ENCODE peak calls at places on chromosomes 6 and 20, in nine cellular contexts. H, D, B, A, E, K, Q, L and G are unnamed samples. For H3K27me3, the result is how much of the 10 kb centered on the place peaks cover.

GRCh38 chr20:45059022-45059728 is 41.8 kb downstream of the KCNS1 start:
- DNase-seq in H (peak), D (no peak), B (no peak), A (peak), E (no peak), K (no peak), Q (no peak), L (no peak), G (no peak)

GRCh38 chr20:44295995-44296394 is 15.0 kb downstream of the FITM2 start:
- DNase-seq in H (no peak), D (no peak), B (no peak), A (no peak), E (peak), K (no peak), Q (no peak), L (no peak), G (no peak)

GRCh38 chr6:30896541-30896940 is 11.5 kb upstream of the GTF2H4 start:
- DNase-seq in H (no peak), D (no peak), B (no peak), A (no peak), E (no peak), K (no peak), Q (no peak), L (no peak), G (no peak)

GRCh38 chr6:24981385-24981758 is 45.6 kb upstream of the RIPOR2 start:
- DNase-seq in H (peak), D (peak), B (peak), A (peak), E (no peak), K (no peak), Q (no peak), L (peak), G (peak)

GRCh38 chr6:41278699-41279405 is 7.6 kb downstream of the TREM1 start:
- DNase-seq in H (peak), D (peak), B (peak), A (peak), E (peak), K (peak), Q (peak), L (peak), G (peak)

GRCh38 chr6:13445005-13445743 is 42.2 kb downstream of the GFOD1 start:
- DNase-seq in H (peak), D (no peak), B (no peak), A (peak), E (peak), K (no peak), Q (peak), L (no peak), G (peak)

GRCh38 chr6:41237128-41237527 is 9.0 kb downstream of the TREML4 start:
- DNase-seq in H (no peak), D (no peak), B (no peak), A (no peak), E (no peak), K (no peak), Q (no peak), L (no peak), G (no peak)

GRCh38 chr6:108133594-108134179 is 32.1 kb upstream of the NR2E1 start:
- DNase-seq in H (peak), D (peak), B (peak), A (peak), E (peak), K (no peak), Q (peak), L (peak), G (peak)

GRCh38 chr6:109486068-109486467 is 3.0 kb upstream of the ZBTB24 start:
- DNase-seq in H (no peak), D (no peak), B (no peak), A (no peak), E (no peak), K (no peak), Q (no peak), L (no peak), G (no peak)

GRCh38 chr20:48224531-48224930 is 439.2 kb upstream of the SULF2 start:
- DNase-seq in H (peak), D (no peak), B (no peak), A (no peak), E (no peak), K (no peak), Q (no peak), L (no peak), G (peak)

GRCh38 chr6:112562348-112563220 is 215.5 kb downstream of the RFPL4B start:
- DNase-seq in H (peak), D (no peak), B (no peak), A (peak), E (no peak), K (no peak), Q (no peak), L (no peak), G (peak)

GRCh38 chr6:24861934-24862333 is 63.2 kb upstream of the ARMH2 start:
- DNase-seq in H (no peak), D (no peak), B (no peak), A (no peak), E (no peak), K (no peak), Q (no peak), L (no peak), G (no peak)

GRCh38 chr6:160030103-160030502 is 61.2 kb downstream of the IGF2R start:
- DNase-seq in H (peak), D (no peak), B (peak), A (peak), E (peak), K (no peak), Q (peak), L (peak), G (peak)

GRCh38 chr6:160279850-160280249 is 21.2 kb upstream of the SLC22A2 start:
- DNase-seq in H (peak), D (no peak), B (no peak), A (peak), E (no peak), K (no peak), Q (no peak), L (no peak), G (no peak)

GRCh38 chr6:111972714-111973678 is 80.9 kb upstream of the CCN6 start:
- DNase-seq in H (peak), D (no peak), B (peak), A (peak), E (peak), K (peak), Q (no peak), L (peak), G (peak)

GRCh38 chr6:139983555-139984276 is 609.3 kb upstream of the CITED2 start:
- DNase-seq in H (no peak), D (no peak), B (no peak), A (peak), E (no peak), K (no peak), Q (no peak), L (no peak), G (peak)

GRCh38 chr20:36147707-36148106 is 6.8 kb upstream of the EPB41L1 start:
- DNase-seq in H (peak), D (no peak), B (no peak), A (peak), E (no peak), K (no peak), Q (no peak), L (no peak), G (no peak)

GRCh38 chr6:36312854-36313627 is 23.6 kb downstream of the BNIP5 start:
- DNase-seq in H (no peak), D (no peak), B (no peak), A (no peak), E (no peak), K (no peak), Q (no peak), L (no peak), G (peak)

GRCh38 chr6:115573866-115574265 is 486.8 kb downstream of the FRK start:
- DNase-seq in H (no peak), D (no peak), B (no peak), A (no peak), E (no peak), K (no peak), Q (no peak), L (no peak), G (no peak)

GRCh38 chr6:56222509-56222908 is 24.9 kb downstream of the COL21A1 start:
- DNase-seq in H (peak), D (no peak), B (no peak), A (no peak), E (no peak), K (no peak), Q (no peak), L (no peak), G (no peak)

GRCh38 chr6:113381957-113382356 is 475.2 kb upstream of the MARCKS start:
- DNase-seq in H (peak), D (no peak), B (peak), A (peak), E (peak), K (no peak), Q (peak), L (no peak), G (peak)

GRCh38 chr6:47700051-47700450 is 1.7 kb downstream of the ADGRF4 start:
- DNase-seq in H (peak), D (no peak), B (no peak), A (peak), E (no peak), K (no peak), Q (no peak), L (peak), G (no peak)

GRCh38 chr20:19791887-19792286 is 33.8 kb downstream of the RIN2 start:
- DNase-seq in H (no peak), D (no peak), B (no peak), A (no peak), E (no peak), K (no peak), Q (no peak), L (no peak), G (no peak)

GRCh38 chr20:47676219-47676721 is 109.0 kb downstream of the SULF2 start:
- DNase-seq in H (no peak), D (peak), B (peak), A (no peak), E (no peak), K (no peak), Q (no peak), L (peak), G (peak)

GRCh38 chr6:7243188-7243942 is 69.6 kb downstream of the SSR1 start:
- DNase-seq in H (peak), D (peak), B (peak), A (peak), E (no peak), K (peak), Q (no peak), L (peak), G (peak)

GRCh38 chr20:46689082-46689753 is at the start of gene TP53RK:
- DNase-seq in H (peak), D (peak), B (peak), A (peak), E (peak), K (peak), Q (peak), L (peak), G (peak)

GRCh38 chr6:42404494-42404893 is 47.2 kb downstream of the TRERF1 start:
- DNase-seq in H (peak), D (peak), B (peak), A (peak), E (no peak), K (no peak), Q (peak), L (peak), G (no peak)

GRCh38 chr6:170180671-170181337 is 110.1 kb downstream of the DLL1 start:
- DNase-seq in H (no peak), D (no peak), B (no peak), A (no peak), E (no peak), K (no peak), Q (no peak), L (no peak), G (no peak)

GRCh38 chr6:36491378-36491965 is 48.7 kb downstream of the KCTD20 start:
- DNase-seq in H (peak), D (no peak), B (peak), A (no peak), E (no peak), K (no peak), Q (no peak), L (peak), G (peak)

GRCh38 chr20:9417665-9418064 is 96.7 kb upstream of the LAMP5 start:
- DNase-seq in H (peak), D (no peak), B (no peak), A (no peak), E (no peak), K (no peak), Q (no peak), L (no peak), G (peak)

GRCh38 chr20:8361008-8361652 is 229.1 kb downstream of the PLCB1 start:
- DNase-seq in H (peak), D (no peak), B (no peak), A (peak), E (no peak), K (no peak), Q (no peak), L (peak), G (no peak)

GRCh38 chr20:59958123-59958522 is at the start of gene CDH26:
- DNase-seq in H (no peak), D (no peak), B (no peak), A (no peak), E (no peak), K (no peak), Q (no peak), L (no peak), G (no peak)
- H3K27me3 ChIP-seq in H (under half), D (under half), B (under half), A (under half), E (under half), K (under half), Q (under half), L (under half), G (under half)

DNA sequence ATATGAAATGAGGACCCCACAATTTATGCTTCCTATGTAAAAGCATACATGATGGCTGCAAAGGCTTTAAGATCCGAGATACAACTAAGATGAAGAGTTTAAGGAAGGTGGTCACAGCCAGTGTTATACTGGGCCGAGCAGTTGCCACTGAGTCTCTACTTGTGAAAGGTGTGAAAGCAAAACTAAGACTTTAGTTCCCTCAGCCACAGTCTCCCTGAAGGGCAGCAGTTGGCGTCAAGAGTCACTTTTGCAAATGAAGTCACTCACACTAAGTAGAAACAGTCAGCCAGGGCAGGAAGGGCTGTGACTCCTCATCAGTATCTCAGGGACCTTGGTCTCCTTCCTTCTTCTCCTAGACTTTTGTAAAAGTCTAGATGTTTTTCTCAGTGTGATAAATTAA is 191.6 kb upstream of the MCHR2 start:
- DNase-seq in H (no peak), D (no peak), B (no peak), A (no peak), E (no peak), K (no peak), Q (no peak), L (no peak), G (no peak)
- H3K27me3 ChIP-seq in H (under half), D (under half), B (under half), A (under half), E (under half), K (under half), Q (under half), L (under half), G (under half)

DNA sequence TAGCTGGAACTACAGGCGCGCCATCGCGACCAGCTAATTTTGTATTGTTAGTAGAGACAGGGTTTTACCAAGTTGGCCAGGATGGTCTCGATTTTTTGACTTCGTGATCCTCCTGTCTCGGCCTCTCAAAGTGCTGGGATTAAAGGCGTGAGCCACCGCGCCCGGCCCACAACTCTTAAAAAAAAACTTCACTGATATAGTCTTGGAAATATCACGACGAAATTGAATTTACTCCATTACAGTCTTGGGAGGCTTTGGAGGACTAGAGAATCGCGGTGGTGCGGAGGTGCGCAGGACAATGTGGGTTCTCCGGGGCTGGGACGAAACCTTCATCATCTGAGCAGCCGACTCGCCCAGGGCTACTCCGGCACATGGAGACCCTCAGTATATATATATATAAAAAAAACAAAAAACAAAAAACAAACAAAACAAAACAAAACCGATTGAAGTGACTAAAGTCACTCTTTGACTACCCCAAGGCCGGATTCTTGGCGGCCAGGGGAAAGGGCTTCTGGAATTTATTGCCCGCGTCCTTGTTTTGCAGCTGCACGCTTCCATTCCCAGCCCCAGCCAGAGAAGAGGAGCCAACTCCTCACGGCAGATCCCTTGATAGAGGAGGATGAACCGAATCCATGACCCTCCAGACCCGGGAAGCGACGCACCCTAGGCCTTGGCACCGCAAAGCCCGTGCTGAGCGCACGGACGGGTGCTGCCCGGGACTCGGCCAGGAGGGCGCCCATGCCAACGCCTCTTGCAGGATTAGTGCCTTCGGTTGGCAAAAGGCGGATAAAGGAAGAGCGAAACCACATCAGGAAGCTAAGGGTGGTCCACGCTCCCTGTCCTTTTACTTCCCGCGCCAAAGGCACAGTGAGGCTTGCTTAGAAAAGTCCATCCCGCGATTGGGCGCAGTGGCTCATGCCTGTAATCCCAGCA is 1.7 kb upstream of the GCM2 start:
- DNase-seq in H (no peak), D (peak), B (peak), A (no peak), E (no peak), K (no peak), Q (no peak), L (peak), G (no peak)
- H3K27me3 ChIP-seq in H (half or more), D (under half), B (half or more), A (half or more), E (half or more), K (under half), Q (half or more), L (under half), G (half or more)

GRCh38 chr20:23022849-23023248 is 12.3 kb upstream of the SSTR4 start:
- DNase-seq in H (peak), D (no peak), B (no peak), A (no peak), E (no peak), K (no peak), Q (peak), L (no peak), G (peak)
- H3K27me3 ChIP-seq in H (under half), D (under half), B (under half), A (under half), E (under half), K (under half), Q (under half), L (under half), G (under half)

GRCh38 chr6:37607949-37608348 is 89.7 kb downstream of the MDGA1 start:
- DNase-seq in H (peak), D (no peak), B (peak), A (peak), E (no peak), K (no peak), Q (no peak), L (peak), G (peak)
- H3K27me3 ChIP-seq in H (under half), D (under half), B (under half), A (under half), E (under half), K (under half), Q (under half), L (under half), G (under half)

GRCh38 chr6:136920216-136920857 is 1.8 kb upstream of the SLC35D3 start:
- DNase-seq in H (no peak), D (no peak), B (no peak), A (no peak), E (no peak), K (no peak), Q (no peak), L (no peak), G (no peak)
- H3K27me3 ChIP-seq in H (under half), D (under half), B (half or more), A (under half), E (half or more), K (under half), Q (half or more), L (under half), G (half or more)

GRCh38 chr6:148218542-148219258 is 123.9 kb upstream of the SASH1 start:
- DNase-seq in H (no peak), D (no peak), B (no peak), A (no peak), E (peak), K (no peak), Q (no peak), L (no peak), G (no peak)

GRCh38 chr6:148212366-148212765 is 130.3 kb upstream of the SASH1 start:
- DNase-seq in H (no peak), D (no peak), B (no peak), A (no peak), E (no peak), K (no peak), Q (no peak), L (no peak), G (no peak)

GRCh38 chr6:148221580-148221979 is 121.1 kb upstream of the SASH1 start:
- DNase-seq in H (peak), D (no peak), B (peak), A (no peak), E (no peak), K (no peak), Q (no peak), L (peak), G (no peak)

GRCh38 chr6:148217921-148218320 is 124.7 kb upstream of the SASH1 start:
- DNase-seq in H (no peak), D (no peak), B (no peak), A (no peak), E (no peak), K (no peak), Q (no peak), L (no peak), G (no peak)

DNA sequence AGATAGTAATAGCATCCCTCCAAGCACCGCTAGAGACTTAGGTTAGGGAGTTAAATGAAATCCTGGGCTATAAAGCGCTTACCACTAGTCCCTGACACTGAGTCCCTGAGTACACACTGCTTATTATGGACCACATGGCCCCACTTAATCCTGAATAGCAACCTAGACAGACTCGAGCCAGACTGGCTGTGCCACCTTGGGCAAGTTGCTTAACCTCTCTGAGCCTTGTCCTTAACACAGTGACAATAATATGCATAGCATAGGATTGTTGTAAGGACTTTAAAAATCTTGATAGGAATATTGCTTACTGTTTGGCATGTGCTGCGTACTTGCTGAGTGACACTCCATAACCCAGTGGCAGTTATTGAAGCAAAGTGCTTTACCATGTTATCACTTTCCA is 125.6 kb upstream of the SASH1 start:
- DNase-seq in H (no peak), D (no peak), B (no peak), A (no peak), E (no peak), K (no peak), Q (no peak), L (no peak), G (no peak)
- H3K27me3 ChIP-seq in H (under half), D (under half), B (under half), A (under half), E (under half), K (under half), Q (under half), L (under half), G (under half)